ENCODE peak calls at places on chromosomes 13 and 19, in eight cellular contexts. L is occipital lobe; F is progenitor cell of endocrine pancreas; Z is lung microvascular endothelial cell; B is stimulated activated CD8-positive, alpha-beta memory T cell treated with anti-CD3 and anti-CD28 coated beads, Interleukin-7, amount 100 ng/mL, for 48 hours; R is GM23338; D is transverse colon; N is fibroblast of lung. V is an unnamed sample.

GRCh38 chr19:55070755-55071502 is 4.7 kb upstream of the EPS8L1 start:
- DNase-seq in L (no peak), F (no peak), Z (peak), B (no peak), R (no peak), D (peak), N (peak), V (no peak)

GRCh38 chr13:49563513-49563912 is 21.8 kb downstream of the RCBTB1 start:
- DNase-seq in L (no peak), F (no peak), Z (no peak), B (no peak), R (no peak), D (no peak), N (peak), V (no peak)

GRCh38 chr19:42301646-42302204 is at the start of gene PRR19:
- DNase-seq in L (no peak), F (no peak), Z (no peak), B (no peak), R (peak), D (peak), N (no peak), V (no peak)

GRCh38 chr19:19911150-19911549 is 10.4 kb downstream of the ZNF93 start:
- DNase-seq in L (no peak), F (no peak), Z (no peak), B (no peak), R (no peak), D (no peak), N (no peak), V (no peak)

GRCh38 chr13:33639158-33639557 is 178.8 kb upstream of the RFC3 start:
- DNase-seq in L (no peak), F (no peak), Z (no peak), B (no peak), R (no peak), D (peak), N (peak), V (no peak)

GRCh38 chr13:21703846-21704245 is 33.0 kb downstream of the FGF9 start:
- DNase-seq in L (no peak), F (no peak), Z (no peak), B (no peak), R (no peak), D (no peak), N (no peak), V (no peak)

GRCh38 chr13:108508263-108508662 is 121.1 kb upstream of the MYO16 start:
- DNase-seq in L (no peak), F (no peak), Z (no peak), B (no peak), R (peak), D (no peak), N (peak), V (no peak)

GRCh38 chr19:51690359-51691121 is 2.6 kb upstream of the SPACA6 start:
- DNase-seq in L (peak), F (peak), Z (peak), B (peak), R (peak), D (peak), N (peak), V (peak)

GRCh38 chr19:1082165-1082927 is 12.8 kb downstream of the POLR2E start:
- DNase-seq in L (no peak), F (peak), Z (peak), B (peak), R (peak), D (peak), N (no peak), V (no peak)

GRCh38 chr13:79593121-79593520 is 112.2 kb downstream of the NDFIP2 start:
- DNase-seq in L (no peak), F (no peak), Z (no peak), B (no peak), R (no peak), D (no peak), N (no peak), V (no peak)

GRCh38 chr19:35253316-35254286 is 4.8 kb downstream of the LSR start:
- DNase-seq in L (no peak), F (no peak), Z (peak), B (no peak), R (peak), D (no peak), N (no peak), V (no peak)

GRCh38 chr13:107864543-107865460 is 350.5 kb downstream of the LIG4 start:
- DNase-seq in L (no peak), F (peak), Z (peak), B (no peak), R (peak), D (no peak), N (peak), V (no peak)

GRCh38 chr19:40216013-40216776 is 2.0 kb downstream of the TTC9B start:
- DNase-seq in L (no peak), F (no peak), Z (no peak), B (no peak), R (peak), D (no peak), N (no peak), V (no peak)

GRCh38 chr13:81770868-81771505 is 1430.1 kb upstream of the SPRY2 start:
- DNase-seq in L (no peak), F (no peak), Z (no peak), B (no peak), R (peak), D (no peak), N (no peak), V (no peak)